ENCODE peak calls at places on chromosomes 11 and 22, in five cellular contexts. One of them, this sample, is unnamed.

GRCh38 chr11:8959546-8960166 is 4.6 kb downstream of the TMEM9B start:
- DNase-seq in omental fat pad: no peak
- DNase-seq in endothelial cell: peak
- DNase-seq in uterus: no peak
- DNase-seq in adrenal gland: no peak
- DNase-seq in this sample: no peak

GRCh38 chr11:68936358-68936636 is 32.6 kb downstream of the IGHMBP2 start:
- DNase-seq in omental fat pad: no peak
- DNase-seq in endothelial cell: no peak
- DNase-seq in uterus: no peak
- DNase-seq in adrenal gland: no peak
- DNase-seq in this sample: no peak

GRCh38 chr11:67265633-67266423 is 445 bp upstream of the GRK2 start:
- DNase-seq in omental fat pad: peak
- DNase-seq in endothelial cell: peak
- DNase-seq in uterus: peak
- DNase-seq in adrenal gland: peak
- DNase-seq in this sample: peak

GRCh38 chr11:133064152-133064877 is 468.0 kb downstream of the OPCML start:
- DNase-seq in omental fat pad: no peak
- DNase-seq in endothelial cell: peak
- DNase-seq in uterus: peak
- DNase-seq in adrenal gland: peak
- DNase-seq in this sample: peak

GRCh38 chr22:34897126-34897525 is 168.8 kb upstream of the ISX start:
- DNase-seq in omental fat pad: no peak
- DNase-seq in endothelial cell: no peak
- DNase-seq in uterus: no peak
- DNase-seq in adrenal gland: no peak
- DNase-seq in this sample: no peak

GRCh38 chr11:44955019-44955738 is 4.5 kb upstream of the TP53I11 start:
- DNase-seq in omental fat pad: peak
- DNase-seq in endothelial cell: peak
- DNase-seq in uterus: peak
- DNase-seq in adrenal gland: peak
- DNase-seq in this sample: no peak

GRCh38 chr11:14357843-14358728 is 897 bp downstream of the RRAS2 start:
- DNase-seq in omental fat pad: no peak
- DNase-seq in endothelial cell: peak
- DNase-seq in uterus: peak
- DNase-seq in adrenal gland: peak
- DNase-seq in this sample: peak

GRCh38 chr11:69526453-69526810 is 45.0 kb downstream of the LINC01488 start:
- DNase-seq in omental fat pad: no peak
- DNase-seq in endothelial cell: no peak
- DNase-seq in uterus: no peak
- DNase-seq in adrenal gland: peak
- DNase-seq in this sample: no peak

GRCh38 chr11:62000539-62001446 is 33.4 kb upstream of the FTH1 start:
- DNase-seq in omental fat pad: no peak
- DNase-seq in endothelial cell: no peak
- DNase-seq in uterus: no peak
- DNase-seq in adrenal gland: no peak
- DNase-seq in this sample: no peak

GRCh38 chr11:909406-909805 is 1.2 kb downstream of the CHID1 start:
- DNase-seq in omental fat pad: no peak
- DNase-seq in endothelial cell: no peak
- DNase-seq in uterus: no peak
- DNase-seq in adrenal gland: no peak
- DNase-seq in this sample: no peak

GRCh38 chr11:6629892-6630631 is 10.8 kb upstream of the TPP1 start:
- DNase-seq in omental fat pad: no peak
- DNase-seq in endothelial cell: no peak
- DNase-seq in uterus: no peak
- DNase-seq in adrenal gland: no peak
- DNase-seq in this sample: peak

GRCh38 chr11:6612816-6613136 is 760 bp upstream of the TAF10 start:
- DNase-seq in omental fat pad: no peak
- DNase-seq in endothelial cell: peak
- DNase-seq in uterus: no peak
- DNase-seq in adrenal gland: no peak
- DNase-seq in this sample: peak

GRCh38 chr22:50276143-50276542 is 6.0 kb upstream of the MAPK11 start:
- DNase-seq in omental fat pad: no peak
- DNase-seq in endothelial cell: peak
- DNase-seq in uterus: peak
- DNase-seq in adrenal gland: peak
- DNase-seq in this sample: no peak
- TF ChIP-seq CTCF in omental fat pad: no peak
- TF ChIP-seq CTCF in endothelial cell: peak
- TF ChIP-seq CTCF in uterus: peak
- TF ChIP-seq CTCF in adrenal gland: peak
- TF ChIP-seq CTCF in this sample: peak

GRCh38 chr22:25764270-25765015 is 22.5 kb downstream of the MYO18B start:
- DNase-seq in omental fat pad: no peak
- DNase-seq in endothelial cell: no peak
- DNase-seq in uterus: no peak
- DNase-seq in adrenal gland: no peak
- DNase-seq in this sample: no peak
- TF ChIP-seq CTCF in omental fat pad: no peak
- TF ChIP-seq CTCF in endothelial cell: no peak
- TF ChIP-seq CTCF in uterus: no peak
- TF ChIP-seq CTCF in adrenal gland: no peak
- TF ChIP-seq CTCF in this sample: no peak

GRCh38 chr22:36818010-36818642 is 1.3 kb upstream of the PVALB start:
- DNase-seq in omental fat pad: no peak
- DNase-seq in endothelial cell: no peak
- DNase-seq in uterus: no peak
- DNase-seq in adrenal gland: no peak
- DNase-seq in this sample: no peak
- TF ChIP-seq CTCF in omental fat pad: no peak
- TF ChIP-seq CTCF in endothelial cell: no peak
- TF ChIP-seq CTCF in uterus: no peak
- TF ChIP-seq CTCF in adrenal gland: no peak
- TF ChIP-seq CTCF in this sample: no peak

DNA sequence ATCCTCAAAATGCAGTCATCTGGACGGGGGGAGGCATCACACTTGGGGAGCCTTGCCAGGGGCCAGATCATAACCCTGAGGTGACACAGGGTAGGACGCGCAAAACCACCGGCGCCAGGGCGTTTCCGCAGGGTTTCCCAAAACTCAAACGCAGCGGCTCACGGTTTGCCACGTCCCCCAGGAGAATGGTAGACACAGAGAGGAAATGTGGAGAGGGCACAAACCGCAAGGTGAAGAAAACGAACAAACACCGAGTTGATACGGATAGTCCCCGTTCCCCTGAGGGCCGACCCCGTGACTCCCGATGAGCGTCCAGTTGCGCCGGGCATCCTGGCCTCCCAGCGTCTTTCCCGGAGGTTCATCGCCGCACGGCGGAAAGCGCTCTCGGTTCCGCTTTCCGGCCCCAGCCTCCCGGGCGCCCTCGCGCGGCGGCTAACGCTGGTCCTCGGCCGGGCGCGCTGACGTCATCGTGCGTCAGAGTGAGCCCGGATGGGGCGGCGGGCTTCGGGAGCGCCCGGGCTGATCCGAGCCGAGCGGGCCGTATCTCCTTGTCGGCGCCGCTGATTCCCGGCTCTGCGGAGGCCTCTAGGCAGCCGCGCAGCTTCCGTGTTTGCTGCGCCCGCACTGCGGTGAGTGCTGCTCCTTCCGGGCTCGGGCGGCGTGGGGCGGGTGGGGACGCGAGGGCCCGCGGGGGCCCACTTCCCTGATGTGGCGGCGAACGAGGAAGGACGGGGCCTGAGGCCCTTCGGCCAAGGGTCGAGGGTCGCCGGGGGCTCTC is at the start of gene BIRC2:
- DNase-seq in omental fat pad: peak
- DNase-seq in endothelial cell: peak
- DNase-seq in uterus: peak
- DNase-seq in adrenal gland: peak
- DNase-seq in this sample: peak
- TF ChIP-seq CTCF in omental fat pad: no peak
- TF ChIP-seq CTCF in endothelial cell: peak
- TF ChIP-seq CTCF in uterus: peak
- TF ChIP-seq CTCF in adrenal gland: peak
- TF ChIP-seq CTCF in this sample: peak

This sample was measured in type B pancreatic cell.